ENCODE peak calls at places on chromosomes 11 and 22, in eight cellular contexts. One of them, this sample, is unnamed.

GRCh38 chr11:125070699-125071254 is 7.7 kb downstream of the SLC37A2 start:
- DNase-seq in K562: peak; percentile 87
- DNase-seq in HepG2: peak; percentile 81
- DNase-seq in HCT116: peak; percentile 39
- DNase-seq in GM23338: no peak
- DNase-seq in Panc1: no peak
- DNase-seq in SK-N-SH: no peak
- DNase-seq in GM12878: peak; percentile 56
- DNase-seq in this sample: peak; percentile 98

GRCh38 chr11:43955381-43956118 is 13.1 kb downstream of the C11orf96 start:
- DNase-seq in K562: no peak
- DNase-seq in HepG2: no peak
- DNase-seq in HCT116: no peak
- DNase-seq in GM23338: no peak
- DNase-seq in Panc1: no peak
- DNase-seq in SK-N-SH: no peak
- DNase-seq in GM12878: no peak
- DNase-seq in this sample: no peak

GRCh38 chr22:21768435-21768834 is 32.8 kb upstream of the YPEL1 start:
- DNase-seq in K562: no peak
- DNase-seq in HepG2: no peak
- DNase-seq in HCT116: no peak
- DNase-seq in GM23338: no peak
- DNase-seq in Panc1: no peak
- DNase-seq in SK-N-SH: no peak
- DNase-seq in GM12878: no peak
- DNase-seq in this sample: no peak

GRCh38 chr22:17260950-17261349 is 41.7 kb upstream of the ADA2 start:
- DNase-seq in K562: no peak
- DNase-seq in HepG2: no peak
- DNase-seq in HCT116: no peak
- DNase-seq in GM23338: peak; percentile 81
- DNase-seq in Panc1: no peak
- DNase-seq in SK-N-SH: no peak
- DNase-seq in GM12878: no peak
- DNase-seq in this sample: no peak

GRCh38 chr22:44042822-44043221 is 18.7 kb downstream of the PARVB start:
- DNase-seq in K562: no peak
- DNase-seq in HepG2: no peak
- DNase-seq in HCT116: no peak
- DNase-seq in GM23338: no peak
- DNase-seq in Panc1: no peak
- DNase-seq in SK-N-SH: no peak
- DNase-seq in GM12878: no peak
- DNase-seq in this sample: no peak

GRCh38 chr11:62646825-62647608 is 604 bp upstream of the GANAB start:
- DNase-seq in K562: peak; percentile 21
- DNase-seq in HepG2: no peak
- DNase-seq in HCT116: no peak
- DNase-seq in GM23338: no peak
- DNase-seq in Panc1: no peak
- DNase-seq in SK-N-SH: peak; percentile 43
- DNase-seq in GM12878: no peak
- DNase-seq in this sample: no peak

GRCh38 chr11:130580372-130580771 is 131.9 kb downstream of the ADAMTS15 start:
- DNase-seq in K562: no peak
- DNase-seq in HepG2: no peak
- DNase-seq in HCT116: peak; percentile 21
- DNase-seq in GM23338: peak; percentile 49
- DNase-seq in Panc1: no peak
- DNase-seq in SK-N-SH: no peak
- DNase-seq in GM12878: no peak
- DNase-seq in this sample: no peak

GRCh38 chr11:130070829-130071205 is 1.1 kb downstream of the APLP2 start:
- DNase-seq in K562: no peak
- DNase-seq in HepG2: no peak
- DNase-seq in HCT116: no peak
- DNase-seq in GM23338: peak; percentile 68
- DNase-seq in Panc1: no peak
- DNase-seq in SK-N-SH: no peak
- DNase-seq in GM12878: no peak
- DNase-seq in this sample: no peak

GRCh38 chr11:62593434-62594044 is 2.2 kb upstream of the TUT1 start:
- DNase-seq in K562: peak; percentile 72
- DNase-seq in HepG2: peak; percentile 59
- DNase-seq in HCT116: no peak
- DNase-seq in GM23338: peak; percentile 93
- DNase-seq in Panc1: no peak
- DNase-seq in SK-N-SH: peak; percentile 57
- DNase-seq in GM12878: no peak
- DNase-seq in this sample: peak; percentile 93

GRCh38 chr11:85847436-85847835 is 7.7 kb upstream of the CCDC83 start:
- DNase-seq in K562: no peak
- DNase-seq in HepG2: no peak
- DNase-seq in HCT116: no peak
- DNase-seq in GM23338: no peak
- DNase-seq in Panc1: no peak
- DNase-seq in SK-N-SH: no peak
- DNase-seq in GM12878: no peak
- DNase-seq in this sample: no peak

GRCh38 chr11:85843929-85844328 is 11.3 kb upstream of the CCDC83 start:
- DNase-seq in K562: no peak
- DNase-seq in HepG2: no peak
- DNase-seq in HCT116: no peak
- DNase-seq in GM23338: peak; percentile 7
- DNase-seq in Panc1: no peak
- DNase-seq in SK-N-SH: no peak
- DNase-seq in GM12878: no peak
- DNase-seq in this sample: no peak

GRCh38 chr11:85845052-85845631 is 10.0 kb upstream of the CCDC83 start:
- DNase-seq in K562: no peak
- DNase-seq in HepG2: no peak
- DNase-seq in HCT116: no peak
- DNase-seq in GM23338: no peak
- DNase-seq in Panc1: no peak
- DNase-seq in SK-N-SH: no peak
- DNase-seq in GM12878: no peak
- DNase-seq in this sample: no peak

GRCh38 chr11:85848556-85848955 is 6.6 kb upstream of the CCDC83 start:
- DNase-seq in K562: no peak
- DNase-seq in HepG2: no peak
- DNase-seq in HCT116: no peak
- DNase-seq in GM23338: no peak
- DNase-seq in Panc1: no peak
- DNase-seq in SK-N-SH: no peak
- DNase-seq in GM12878: no peak
- DNase-seq in this sample: no peak

DNA sequence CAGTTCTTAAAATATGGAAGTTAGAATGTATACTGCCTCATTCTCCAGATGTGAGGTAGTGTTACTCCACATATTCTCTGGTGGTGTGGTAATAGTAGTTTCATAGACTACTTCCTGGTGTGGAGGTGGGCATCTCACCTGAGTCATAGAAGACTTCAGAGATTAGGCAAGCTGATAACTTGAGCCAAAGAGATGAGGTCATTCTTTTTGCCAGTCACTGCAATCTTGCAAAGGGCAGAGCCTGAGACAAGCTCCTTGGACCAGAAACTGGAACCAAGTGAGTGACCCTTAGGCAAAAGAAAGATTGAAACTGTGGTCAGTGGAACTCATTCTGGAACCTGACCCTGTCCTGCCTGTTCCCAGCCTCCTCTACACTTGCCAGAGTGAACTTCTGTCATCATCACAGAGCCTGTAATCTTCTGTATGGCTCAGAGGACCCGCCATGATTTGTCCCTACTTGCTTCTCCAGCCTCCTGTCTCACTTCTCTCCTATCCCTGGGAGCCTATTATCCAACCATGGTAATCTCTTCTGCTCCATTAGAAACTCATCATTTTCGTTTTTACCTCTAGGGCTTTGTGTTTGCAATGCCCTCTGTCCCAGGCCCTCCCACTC is 10.6 kb upstream of the CCDC83 start:
- DNase-seq in K562: no peak
- DNase-seq in HepG2: no peak
- DNase-seq in HCT116: peak; percentile 77
- DNase-seq in GM23338: no peak
- DNase-seq in Panc1: no peak
- DNase-seq in SK-N-SH: no peak
- DNase-seq in GM12878: no peak
- DNase-seq in this sample: no peak
- TF ChIP-seq REST in K562: no peak
- TF ChIP-seq REST in HepG2: no peak
- TF ChIP-seq REST in HCT116: no peak
- TF ChIP-seq REST in GM23338: no peak
- TF ChIP-seq REST in Panc1: no peak
- TF ChIP-seq REST in SK-N-SH: no peak
- TF ChIP-seq REST in GM12878: no peak
- TF ChIP-seq REST in this sample: no peak

GRCh38 chr11:33899383-33900037 is 7.6 kb upstream of the LMO2 start:
- DNase-seq in K562: peak; percentile 56
- DNase-seq in HepG2: no peak
- DNase-seq in HCT116: peak; percentile 43
- DNase-seq in GM23338: no peak
- DNase-seq in Panc1: no peak
- DNase-seq in SK-N-SH: peak; percentile 15
- DNase-seq in GM12878: no peak
- DNase-seq in this sample: no peak
- TF ChIP-seq POLR2AphosphoS5 in K562: no peak
- TF ChIP-seq POLR2AphosphoS5 in HepG2: no peak
- TF ChIP-seq POLR2AphosphoS5 in HCT116: peak; percentile 44
- TF ChIP-seq POLR2AphosphoS5 in GM23338: no peak
- TF ChIP-seq POLR2AphosphoS5 in Panc1: no peak
- TF ChIP-seq POLR2AphosphoS5 in SK-N-SH: no peak
- TF ChIP-seq POLR2AphosphoS5 in GM12878: no peak
- TF ChIP-seq POLR2AphosphoS5 in this sample: no peak

GRCh38 chr11:45209480-45209879 is 63.0 kb downstream of the PRDM11 start:
- DNase-seq in K562: no peak
- DNase-seq in HepG2: no peak
- DNase-seq in HCT116: no peak
- DNase-seq in GM23338: peak; percentile 15
- DNase-seq in Panc1: no peak
- DNase-seq in SK-N-SH: no peak
- DNase-seq in GM12878: no peak
- DNase-seq in this sample: no peak
- TF ChIP-seq CTCF in K562: no peak
- TF ChIP-seq CTCF in HepG2: no peak
- TF ChIP-seq CTCF in HCT116: no peak
- TF ChIP-seq CTCF in GM23338: no peak
- TF ChIP-seq CTCF in Panc1: no peak
- TF ChIP-seq CTCF in SK-N-SH: no peak
- TF ChIP-seq CTCF in GM12878: no peak
- TF ChIP-seq CTCF in this sample: no peak

DNA sequence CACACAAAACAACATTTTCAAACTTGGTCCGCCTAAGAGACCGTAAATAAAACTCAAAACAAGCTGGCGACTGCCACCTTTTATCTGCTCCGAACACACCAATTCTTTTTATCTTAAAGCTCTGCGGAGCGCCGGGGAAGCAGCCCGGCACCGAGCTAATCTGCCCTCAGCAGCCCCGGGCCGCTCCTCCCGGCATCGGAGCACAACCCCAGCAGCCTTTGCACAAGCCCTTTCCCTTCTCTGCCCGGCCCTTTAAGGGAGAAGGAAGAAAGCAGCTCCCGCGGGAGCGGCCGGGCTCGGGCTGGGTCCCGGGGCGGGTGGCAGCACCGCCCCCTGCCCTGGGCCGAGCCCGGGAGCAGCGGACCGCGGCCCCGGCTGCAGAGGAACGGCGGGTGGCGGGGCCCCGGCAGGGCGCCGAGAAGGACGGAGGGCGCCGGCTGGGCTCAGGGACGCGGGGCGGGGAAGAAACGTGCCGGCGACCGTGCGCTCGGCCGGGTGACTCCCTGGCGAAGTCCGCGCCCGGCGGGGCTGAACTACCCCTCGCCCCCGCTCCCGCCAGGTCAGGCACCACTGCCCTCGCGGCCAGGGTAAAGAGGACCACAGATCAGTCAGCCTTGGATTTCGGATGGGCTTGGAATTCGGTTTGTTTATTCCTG is 133.5 kb upstream of the C11orf58 start:
- DNase-seq in K562: peak; percentile 92
- DNase-seq in HepG2: no peak
- DNase-seq in HCT116: no peak
- DNase-seq in GM23338: peak; percentile 53
- DNase-seq in Panc1: no peak
- DNase-seq in SK-N-SH: peak; percentile 84
- DNase-seq in GM12878: no peak
- DNase-seq in this sample: peak; percentile 21
- TF ChIP-seq REST in K562: peak; percentile 19
- TF ChIP-seq REST in HepG2: no peak
- TF ChIP-seq REST in HCT116: no peak
- TF ChIP-seq REST in GM23338: no peak
- TF ChIP-seq REST in Panc1: no peak
- TF ChIP-seq REST in SK-N-SH: no peak
- TF ChIP-seq REST in GM12878: no peak
- TF ChIP-seq REST in this sample: no peak

GRCh38 chr11:64970731-64971151 is 1.2 kb downstream of the MAJIN start:
- DNase-seq in K562: no peak
- DNase-seq in HepG2: no peak
- DNase-seq in HCT116: no peak
- DNase-seq in GM23338: no peak
- DNase-seq in Panc1: no peak
- DNase-seq in SK-N-SH: no peak
- DNase-seq in GM12878: no peak
- DNase-seq in this sample: no peak
- TF ChIP-seq POLR2AphosphoS5 in K562: no peak
- TF ChIP-seq POLR2AphosphoS5 in HepG2: no peak
- TF ChIP-seq POLR2AphosphoS5 in HCT116: no peak
- TF ChIP-seq POLR2AphosphoS5 in GM23338: no peak
- TF ChIP-seq POLR2AphosphoS5 in Panc1: no peak
- TF ChIP-seq POLR2AphosphoS5 in SK-N-SH: no peak
- TF ChIP-seq POLR2AphosphoS5 in GM12878: no peak
- TF ChIP-seq POLR2AphosphoS5 in this sample: no peak

GRCh38 chr11:90148900-90149299 is 14.4 kb downstream of the NAALAD2 start:
- DNase-seq in K562: no peak
- DNase-seq in HepG2: no peak
- DNase-seq in HCT116: no peak
- DNase-seq in GM23338: no peak
- DNase-seq in Panc1: no peak
- DNase-seq in SK-N-SH: no peak
- DNase-seq in GM12878: no peak
- DNase-seq in this sample: no peak
- TF ChIP-seq CTCF in K562: no peak
- TF ChIP-seq CTCF in HepG2: no peak
- TF ChIP-seq CTCF in HCT116: no peak
- TF ChIP-seq CTCF in GM23338: peak; percentile 40
- TF ChIP-seq CTCF in Panc1: peak; percentile 14
- TF ChIP-seq CTCF in SK-N-SH: peak; percentile 39
- TF ChIP-seq CTCF in GM12878: no peak
- TF ChIP-seq CTCF in this sample: no peak

DNA sequence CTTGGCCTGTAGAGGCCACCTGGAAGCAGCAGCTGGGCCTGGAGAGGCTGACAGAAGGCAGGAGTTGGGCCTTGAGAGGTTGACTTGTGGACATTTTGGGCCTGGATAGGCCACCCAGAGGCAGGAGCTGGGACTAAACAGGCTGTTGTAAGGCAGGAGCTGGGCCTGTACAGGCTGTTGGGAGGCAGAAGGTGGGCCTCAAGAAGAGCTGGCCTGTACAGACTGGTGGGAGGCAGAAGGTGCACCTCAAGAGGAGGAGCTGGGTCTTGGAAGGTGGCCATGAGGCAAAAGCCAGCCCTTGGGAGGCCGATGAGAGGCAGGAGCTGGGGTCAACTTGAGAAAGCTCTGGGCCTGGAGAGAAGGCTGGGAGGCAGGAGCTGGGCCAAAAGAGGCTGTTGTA is 45.3 kb downstream of the OR4C45 start:
- DNase-seq in K562: no peak
- DNase-seq in HepG2: no peak
- DNase-seq in HCT116: no peak
- DNase-seq in GM23338: no peak
- DNase-seq in Panc1: no peak
- DNase-seq in SK-N-SH: no peak
- DNase-seq in GM12878: no peak
- DNase-seq in this sample: no peak
- TF ChIP-seq REST in K562: no peak
- TF ChIP-seq REST in HepG2: no peak
- TF ChIP-seq REST in HCT116: no peak
- TF ChIP-seq REST in GM23338: no peak
- TF ChIP-seq REST in Panc1: no peak
- TF ChIP-seq REST in SK-N-SH: no peak
- TF ChIP-seq REST in GM12878: no peak
- TF ChIP-seq REST in this sample: no peak

This sample was measured in HL-60.